ENCODE peak calls at places on chromosomes 1 and 21, in ten cellular contexts. A is stomach, C is HepG2, H is suprapubic skin, R is breast epithelium, M is body of pancreas, W is uterus, P is lower leg skin, L is ovary, D is spleen. B is an unnamed sample.

GRCh38 chr1:153119491-153119971 is 6.2 kb upstream of the SPRR2F start:
- DNase-seq in A (peak), C (no peak), H (no peak), R (no peak), M (peak), W (no peak), P (no peak), L (no peak), D (no peak), B (no peak)

GRCh38 chr1:167488786-167489185 is 29.5 kb downstream of the CD247 start:
- DNase-seq in A (no peak), C (no peak), H (no peak), R (no peak), M (no peak), W (no peak), P (no peak), L (no peak), D (no peak), B (no peak)

GRCh38 chr1:155864393-155864792 is 5.0 kb downstream of the SYT11 start:
- DNase-seq in A (no peak), C (no peak), H (no peak), R (no peak), M (no peak), W (no peak), P (no peak), L (no peak), D (no peak), B (no peak)

GRCh38 chr1:77889240-77889637 is 815 bp downstream of the NEXN start:
- DNase-seq in A (no peak), C (peak), H (no peak), R (no peak), M (no peak), W (no peak), P (no peak), L (no peak), D (no peak), B (no peak)

GRCh38 chr21:29318354-29318753 is 19.6 kb downstream of the BACH1 start:
- DNase-seq in A (no peak), C (no peak), H (no peak), R (no peak), M (peak), W (no peak), P (no peak), L (no peak), D (no peak), B (no peak)

GRCh38 chr1:11858968-11859871 is 475 bp upstream of the NPPB start:
- DNase-seq in A (peak), C (peak), H (no peak), R (no peak), M (peak), W (peak), P (no peak), L (peak), D (peak), B (no peak)

GRCh38 chr1:53011175-53011574 is 50.8 kb upstream of the PODN start:
- DNase-seq in A (no peak), C (no peak), H (no peak), R (no peak), M (no peak), W (no peak), P (no peak), L (no peak), D (no peak), B (no peak)

GRCh38 chr1:180253585-180254495 is 23.8 kb downstream of the LHX4 start:
- DNase-seq in A (no peak), C (no peak), H (no peak), R (no peak), M (peak), W (no peak), P (no peak), L (no peak), D (peak), B (no peak)

GRCh38 chr1:92953491-92953890 is 7.8 kb downstream of the DIPK1A start:
- DNase-seq in A (no peak), C (no peak), H (no peak), R (no peak), M (no peak), W (no peak), P (no peak), L (no peak), D (no peak), B (no peak)

GRCh38 chr1:185581020-185581419 is 153.2 kb upstream of the HMCN1 start:
- DNase-seq in A (no peak), C (peak), H (no peak), R (no peak), M (no peak), W (no peak), P (no peak), L (no peak), D (no peak), B (no peak)

GRCh38 chr1:147171399-147172167 is 687 bp downstream of the PRKAB2 start:
- DNase-seq in A (no peak), C (no peak), H (no peak), R (no peak), M (no peak), W (no peak), P (no peak), L (no peak), D (no peak), B (no peak)

GRCh38 chr1:72397786-72398185 is 115.4 kb upstream of the NEGR1 start:
- DNase-seq in A (no peak), C (no peak), H (peak), R (no peak), M (no peak), W (no peak), P (peak), L (no peak), D (no peak), B (no peak)

GRCh38 chr1:19057784-19058475 is 101.5 kb upstream of the IFFO2 start:
- DNase-seq in A (no peak), C (no peak), H (no peak), R (no peak), M (no peak), W (no peak), P (peak), L (no peak), D (no peak), B (no peak)

GRCh38 chr1:76764638-76765572 is 102.4 kb upstream of the ST6GALNAC5 start:
- DNase-seq in A (no peak), C (no peak), H (no peak), R (no peak), M (no peak), W (no peak), P (no peak), L (no peak), D (no peak), B (no peak)

GRCh38 chr1:206809504-206810084 is 37.3 kb upstream of the IL10 start:
- DNase-seq in A (peak), C (peak), H (no peak), R (no peak), M (peak), W (no peak), P (no peak), L (no peak), D (no peak), B (no peak)

GRCh38 chr1:160046494-160047115 is 14.8 kb upstream of the PIGM start:
- DNase-seq in A (peak), C (peak), H (no peak), R (no peak), M (peak), W (peak), P (peak), L (peak), D (no peak), B (peak)

GRCh38 chr1:23695667-23696066 is 4.1 kb downstream of the RPL11 start:
- DNase-seq in A (no peak), C (no peak), H (no peak), R (no peak), M (no peak), W (no peak), P (no peak), L (no peak), D (no peak), B (no peak)

GRCh38 chr1:18091660-18092446 is 15.7 kb upstream of the IGSF21 start:
- DNase-seq in A (no peak), C (no peak), H (no peak), R (no peak), M (no peak), W (no peak), P (no peak), L (no peak), D (no peak), B (no peak)

GRCh38 chr1:183186820-183187219 is 756 bp downstream of the LAMC2 start:
- DNase-seq in A (no peak), C (no peak), H (no peak), R (no peak), M (no peak), W (no peak), P (no peak), L (no peak), D (no peak), B (no peak)

GRCh38 chr1:225877570-225877969 is 4.6 kb downstream of the TMEM63A start:
- DNase-seq in A (peak), C (peak), H (no peak), R (peak), M (peak), W (peak), P (peak), L (peak), D (peak), B (no peak)

GRCh38 chr21:43775795-43776430 is at the start of gene CSTB:
- DNase-seq in A (peak), C (peak), H (peak), R (peak), M (peak), W (peak), P (peak), L (peak), D (peak), B (no peak)

GRCh38 chr1:8323706-8324105 is 5.8 kb downstream of the SLC45A1 start:
- DNase-seq in A (no peak), C (no peak), H (no peak), R (no peak), M (no peak), W (no peak), P (no peak), L (no peak), D (no peak), B (no peak)

GRCh38 chr21:40345700-40346099 is 478.5 kb downstream of the PCP4 start:
- DNase-seq in A (no peak), C (no peak), H (no peak), R (no peak), M (no peak), W (no peak), P (no peak), L (no peak), D (no peak), B (no peak)

GRCh38 chr1:150234647-150235435 is 1.1 kb downstream of the ANP32E start:
- DNase-seq in A (peak), C (peak), H (peak), R (peak), M (peak), W (peak), P (peak), L (peak), D (peak), B (peak)
- TF ChIP-seq POLR2A in A (no peak), C (peak), H (peak), R (peak), M (peak), W (peak), P (peak), L (peak), D (peak), B (no peak)

GRCh38 chr1:171107257-171107940 is 16.7 kb downstream of the FMO3 start:
- DNase-seq in A (no peak), C (no peak), H (no peak), R (no peak), M (no peak), W (no peak), P (no peak), L (no peak), D (no peak), B (no peak)
- TF ChIP-seq CTCF in A (no peak), C (no peak), H (no peak), R (no peak), M (no peak), W (peak), P (no peak), L (no peak), D (no peak), B (no peak)

DNA sequence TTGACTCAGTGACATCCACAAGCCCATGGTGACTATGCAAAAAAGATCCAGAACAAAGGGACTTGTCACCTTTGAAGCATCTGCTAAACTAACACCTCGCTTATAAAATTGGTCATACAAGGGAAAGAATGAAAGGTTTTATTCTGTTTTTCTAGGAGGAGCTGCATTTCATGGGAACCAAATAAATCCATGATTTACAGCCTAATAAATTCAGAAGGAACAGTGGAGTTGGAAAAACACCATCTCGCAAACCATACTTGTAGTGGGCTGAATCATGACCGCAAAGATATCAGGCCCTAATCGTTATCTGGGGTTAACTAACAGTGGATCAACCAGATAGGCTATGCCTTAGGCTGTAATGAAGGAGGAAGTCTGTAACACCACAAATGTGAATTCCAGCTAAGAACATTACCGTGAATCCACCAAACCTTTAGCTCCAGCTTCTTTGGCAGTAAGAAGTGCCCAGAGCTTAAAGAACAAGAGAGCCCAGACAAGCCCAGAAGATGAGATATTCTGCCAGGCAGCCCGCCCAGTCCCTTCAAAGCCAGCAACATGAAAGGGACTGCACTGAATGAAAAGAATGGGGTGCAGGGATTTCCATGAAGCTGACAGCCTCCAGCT is 27.4 kb downstream of the RSPH1 start:
- DNase-seq in A (no peak), C (no peak), H (no peak), R (no peak), M (no peak), W (no peak), P (no peak), L (no peak), D (no peak), B (peak)
- H3K4me3 ChIP-seq in A (no peak), C (no peak), H (no peak), R (no peak), M (no peak), W (no peak), P (no peak), L (no peak), D (no peak), B (no peak)

DNA sequence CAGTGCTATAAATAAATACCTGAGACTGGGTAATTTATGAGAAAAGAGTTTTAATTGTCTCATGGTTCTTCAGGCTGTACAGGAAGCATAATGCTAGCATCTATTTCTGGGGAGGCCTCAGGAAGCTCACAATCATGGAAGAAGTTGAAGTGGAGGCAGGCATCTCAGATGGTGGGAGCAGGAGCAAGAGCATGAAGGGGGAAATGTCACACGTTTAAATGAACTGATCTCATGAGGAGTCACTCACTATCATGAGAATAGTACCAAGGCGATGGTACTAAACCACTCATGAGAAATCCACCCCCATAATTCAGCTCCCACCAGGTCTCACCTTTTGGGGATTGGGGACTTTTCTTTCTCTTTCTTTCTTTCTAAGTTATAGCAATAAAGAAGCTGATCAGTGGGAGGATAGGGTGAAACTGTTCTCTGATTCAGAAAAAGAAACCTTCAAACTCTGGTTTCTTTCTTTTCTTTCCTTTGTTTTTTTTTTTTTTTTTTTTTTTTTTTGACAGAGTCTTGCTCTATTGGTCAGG is 17.1 kb upstream of the SPAG17 start:
- DNase-seq in A (no peak), C (no peak), H (no peak), R (no peak), M (no peak), W (no peak), P (no peak), L (no peak), D (no peak), B (no peak)
- TF ChIP-seq POLR2A in A (no peak), C (no peak), H (no peak), R (no peak), M (no peak), W (no peak), P (no peak), L (no peak), D (no peak), B (no peak)

DNA sequence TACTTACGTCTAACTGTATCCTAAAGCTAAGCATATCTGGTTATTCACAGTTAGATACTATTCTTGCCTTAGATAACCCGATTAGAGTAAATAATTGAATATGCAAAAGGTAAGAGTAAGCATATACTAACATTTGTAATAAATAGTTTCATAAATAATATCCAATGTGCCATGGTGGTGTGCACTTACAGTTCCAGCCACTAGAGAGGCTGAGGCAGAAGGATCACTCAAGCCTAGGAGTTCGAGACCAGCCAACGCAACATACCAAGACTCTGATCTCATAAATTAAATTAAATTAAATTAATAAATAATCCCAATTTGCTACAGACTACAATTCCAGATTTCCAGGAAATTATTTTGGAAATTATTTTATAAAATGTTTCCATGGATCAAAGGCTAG is 12.2 kb downstream of the ARID4B start:
- DNase-seq in A (no peak), C (no peak), H (no peak), R (no peak), M (no peak), W (no peak), P (no peak), L (no peak), D (no peak), B (no peak)
- TF ChIP-seq CTCF in A (no peak), C (no peak), H (no peak), R (no peak), M (no peak), W (no peak), P (no peak), L (no peak), D (no peak), B (no peak)

DNA sequence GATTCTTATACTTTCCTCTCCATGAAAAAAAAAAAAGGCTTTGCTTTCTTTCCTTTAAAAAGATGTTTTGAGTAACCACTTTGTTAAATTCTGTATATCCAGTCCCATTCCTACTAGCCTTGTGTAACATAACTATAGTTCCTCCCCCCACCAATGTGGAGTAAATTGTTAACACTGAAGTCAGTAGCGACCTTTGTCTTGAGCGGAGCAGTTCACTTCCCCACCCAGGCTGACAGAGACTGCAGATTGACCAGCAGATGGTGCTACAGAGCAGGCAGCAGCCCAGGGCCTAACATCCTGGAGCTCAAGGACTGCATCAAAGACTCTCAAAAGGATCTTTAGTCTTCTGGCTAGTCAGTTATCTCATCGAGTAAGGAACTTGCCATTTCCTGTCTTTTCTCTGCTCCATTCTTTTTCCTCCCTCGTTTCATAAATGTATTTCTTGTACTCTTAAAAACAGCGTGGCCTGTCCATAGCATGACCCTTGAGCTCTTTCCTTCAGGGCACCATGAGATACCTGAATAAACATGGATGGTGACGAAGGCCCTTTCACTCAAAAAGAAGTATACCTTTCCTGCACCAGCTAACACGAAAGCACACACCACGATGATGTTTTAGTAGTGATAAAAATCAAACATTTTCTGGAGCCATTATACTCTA is 503.5 kb upstream of the PKN2 start:
- DNase-seq in A (peak), C (peak), H (peak), R (peak), M (peak), W (peak), P (peak), L (peak), D (peak), B (no peak)
- H3K4me3 ChIP-seq in A (no peak), C (no peak), H (no peak), R (no peak), M (no peak), W (no peak), P (no peak), L (no peak), D (no peak), B (no peak)

DNA sequence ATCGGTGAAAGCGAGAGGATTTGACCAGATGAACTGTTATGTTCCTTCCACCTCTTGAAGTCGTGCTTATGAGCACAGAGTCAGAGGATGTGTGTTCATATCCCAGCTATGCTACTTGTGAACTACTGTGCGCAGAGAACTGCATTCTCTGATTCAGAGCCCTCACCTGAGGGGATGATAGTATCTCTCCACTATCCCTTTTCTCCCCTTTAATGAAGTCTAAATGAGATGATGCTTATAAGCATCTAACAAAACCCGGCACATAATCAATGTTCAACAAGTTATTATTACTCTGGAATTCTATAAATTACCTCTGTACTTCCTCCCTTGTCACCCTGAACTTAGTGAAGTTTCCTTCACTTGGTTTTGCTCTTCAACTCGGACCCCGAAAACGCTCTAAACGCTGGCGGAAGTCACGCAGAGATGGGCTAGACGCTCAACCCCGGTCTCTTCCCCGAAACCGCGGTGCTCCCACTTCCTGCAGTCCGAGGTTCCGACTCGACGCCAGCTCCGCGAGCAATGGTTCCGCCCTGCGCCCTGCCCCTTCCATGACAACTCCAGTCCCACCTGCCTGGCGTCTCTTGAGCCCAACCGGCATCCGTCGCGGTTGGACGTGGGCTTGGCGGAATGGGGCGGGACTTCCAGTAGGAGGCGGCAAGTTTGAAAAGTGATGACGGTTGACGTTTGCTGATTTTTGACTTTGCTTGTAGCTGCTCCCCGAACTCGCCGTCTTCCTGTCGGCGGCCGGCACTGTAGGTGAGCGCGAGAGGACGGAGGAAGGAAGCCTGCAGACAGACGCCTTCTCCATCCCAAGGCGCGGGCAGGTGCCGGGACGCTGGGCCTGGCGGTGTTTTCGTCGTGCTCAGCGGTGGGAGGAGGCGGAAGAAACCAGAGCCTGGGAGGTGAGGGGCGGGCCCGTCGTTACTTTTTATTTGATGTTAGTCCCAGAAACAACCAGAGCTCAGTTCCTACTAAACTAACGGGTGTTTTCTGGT is at the start of gene NUF2:
- DNase-seq in A (peak), C (peak), H (peak), R (peak), M (peak), W (peak), P (peak), L (peak), D (peak), B (peak)
- TF ChIP-seq POLR2A in A (no peak), C (peak), H (peak), R (no peak), M (no peak), W (peak), P (no peak), L (peak), D (no peak), B (no peak)

GRCh38 chr1:75132421-75133381 is 1.5 kb upstream of the LHX8 start:
- DNase-seq in A (no peak), C (no peak), H (no peak), R (no peak), M (no peak), W (no peak), P (no peak), L (no peak), D (no peak), B (no peak)
- TF ChIP-seq CTCF in A (no peak), C (no peak), H (no peak), R (no peak), M (no peak), W (no peak), P (no peak), L (no peak), D (no peak), B (no peak)